ENCODE peak calls at places on chromosomes 6 and 20, in nine cellular contexts. S is RPMI7951; G is naive thymus-derived CD8-positive, alpha-beta T cell; D is endothelial cell; L is caudate nucleus; V is AG09309; B is activated T-helper 2 cell treated with anti-CD3 and anti-CD28 coated beads, Interferon-gamma antibody, Interleukin-2, Interleukin-4, amounts not matched to agents 10 μg/mL and 5 μg/mL and 100 μg/mL, durations not matched to agents 14 hours and 24 hours and 36 hours; Z is CD14-positive monocyte; E is GM23248. A is an unnamed sample.
A peak's percentile ranks its signal among the peaks of the same experiment; 100 is the strongest.

GRCh38 chr6:128710305-128710704 is 172.6 kb upstream of the LAMA2 start:
- DNase-seq in Z (no peak), D (no peak), L (no peak), G (no peak), E (peak; percentile 77), S (peak; percentile 35), V (peak; percentile 33), B (no peak), A (no peak)

GRCh38 chr6:33272358-33273128 is 668 bp downstream of the RPS18 start:
- DNase-seq in G (no peak), V (no peak), D (no peak), E (no peak), L (no peak), S (no peak), Z (no peak), B (no peak), A (no peak)

GRCh38 chr6:106735136-106735535 is 105.8 kb downstream of the QRSL1 start:
- DNase-seq in Z (no peak), G (no peak), V (no peak), B (no peak), L (no peak), S (no peak), D (no peak), E (no peak), A (no peak)

GRCh38 chr6:142746524-142746923 is 198.5 kb downstream of the HIVEP2 start:
- DNase-seq in E (no peak), V (no peak), Z (no peak), D (peak; percentile 36), S (peak; percentile 56), G (peak; percentile 34), L (no peak), B (no peak), A (no peak)

GRCh38 chr6:169158750-169159149 is 94.9 kb downstream of the THBS2 start:
- DNase-seq in E (no peak), B (no peak), D (no peak), L (no peak), S (no peak), G (no peak), V (no peak), Z (no peak), A (no peak)

GRCh38 chr6:26199773-26200728 is 112.8 kb downstream of the HFE start:
- DNase-seq in G (no peak), Z (no peak), B (no peak), E (peak; percentile 39), D (peak; percentile 50), L (no peak), S (peak; percentile 49), V (no peak), A (peak; percentile 27)

GRCh38 chr20:44683263-44684046 is 31.7 kb upstream of the CCN5 start:
- DNase-seq in Z (no peak), S (peak; percentile 48), L (peak; percentile 40), E (peak; percentile 74), V (no peak), D (peak; percentile 75), B (peak; percentile 28), G (peak; percentile 47), A (peak; percentile 59)

GRCh38 chr6:84635081-84635745 is 129.2 kb downstream of the TBX18 start:
- DNase-seq in D (no peak), L (no peak), G (no peak), S (peak; percentile 67), E (peak; percentile 62), B (no peak), Z (no peak), V (no peak), A (no peak)

GRCh38 chr6:148508401-148509151 is 165.9 kb downstream of the SASH1 start:
- DNase-seq in V (no peak), Z (no peak), B (no peak), D (no peak), S (peak; percentile 84), L (no peak), E (peak; percentile 92), G (no peak), A (no peak)

GRCh38 chr6:132675749-132676148 is 16.8 kb upstream of the TAAR1 start:
- DNase-seq in G (no peak), S (no peak), D (no peak), B (no peak), V (no peak), E (no peak), Z (peak; percentile 48), L (no peak), A (no peak)

GRCh38 chr6:26022166-26022510 is 59.5 kb downstream of the TRIM38 start:
- DNase-seq in B (peak; percentile 47), L (peak; percentile 53), Z (no peak), V (no peak), G (peak; percentile 49), S (peak; percentile 77), D (peak; percentile 42), E (peak; percentile 92), A (peak; percentile 71)

GRCh38 chr6:97282238-97282725 is 734 bp downstream of the MMS22L start:
- DNase-seq in B (no peak), Z (no peak), D (no peak), E (peak; percentile 38), S (no peak), V (no peak), G (no peak), L (no peak), A (no peak)

GRCh38 chr6:168133707-168134398 is 54.8 kb upstream of the FRMD1 start:
- DNase-seq in V (no peak), Z (peak; percentile 38), D (no peak), G (no peak), E (peak; percentile 24), B (no peak), L (no peak), S (peak; percentile 15), A (no peak)

GRCh38 chr20:54123587-54124180 is 50.1 kb downstream of the CYP24A1 start:
- DNase-seq in Z (no peak), S (peak; percentile 100), B (no peak), G (no peak), L (no peak), E (peak; percentile 98), V (peak; percentile 94), D (no peak), A (peak; percentile 100)

GRCh38 chr20:17357238-17357637 is 130.4 kb downstream of the PCSK2 start:
- DNase-seq in Z (no peak), B (no peak), G (no peak), L (no peak), D (no peak), S (no peak), E (no peak), V (no peak), A (no peak)

GRCh38 chr6:37261198-37261597 is 3.3 kb upstream of the TMEM217 start:
- DNase-seq in D (no peak), B (no peak), S (no peak), Z (no peak), V (no peak), G (no peak), E (no peak), L (no peak), A (no peak)

GRCh38 chr6:56954389-56955170 is at the start of gene BEND6:
- DNase-seq in E (peak; percentile 97), Z (no peak), B (peak; percentile 28), G (no peak), V (peak; percentile 42), L (peak; percentile 87), S (peak; percentile 88), D (no peak), A (no peak)

GRCh38 chr6:99613705-99614429 is 7.2 kb downstream of the PRDM13 start:
- DNase-seq in L (no peak), Z (no peak), V (no peak), G (no peak), B (no peak), E (peak; percentile 37), S (no peak), D (no peak), A (no peak)

GRCh38 chr6:78670802-78671201 is 196.5 kb upstream of the IRAK1BP1 start:
- DNase-seq in S (no peak), G (no peak), E (no peak), V (no peak), D (no peak), B (no peak), L (no peak), Z (no peak), A (no peak)

GRCh38 chr20:1440024-1440423 is 26.6 kb downstream of the NSFL1C start:
- DNase-seq in D (peak; percentile 37), L (no peak), S (peak; percentile 42), E (peak; percentile 51), V (no peak), Z (no peak), G (no peak), B (no peak), A (peak; percentile 26)

GRCh38 chr6:125679128-125679527 is 70.3 kb upstream of the HEY2 start:
- DNase-seq in D (no peak), Z (no peak), B (no peak), L (no peak), V (no peak), E (no peak), S (no peak), G (no peak), A (no peak)

GRCh38 chr6:5745081-5745480 is 261.6 kb downstream of the NRN1 start:
- DNase-seq in Z (no peak), S (no peak), D (no peak), E (no peak), V (no peak), L (no peak), B (no peak), G (no peak), A (no peak)

GRCh38 chr6:38305995-38306681 is 333.6 kb downstream of the BTBD9 start:
- DNase-seq in E (no peak), L (no peak), G (no peak), D (no peak), S (no peak), V (no peak), B (no peak), Z (no peak), A (no peak)

GRCh38 chr6:50847890-50848594 is 29.4 kb downstream of the TFAP2B start:
- DNase-seq in G (no peak), L (no peak), B (no peak), S (no peak), V (no peak), E (no peak), D (no peak), Z (no peak), A (no peak)